ENCODE peak calls at places on chromosomes 5 and 9, in five cellular contexts. V is HFF-Myc, X is upper lobe of right lung, D is lower lobe of right lung, E is germinal center. N is an unnamed sample.

GRCh38 chr9:35172878-35173277 is 11.1 kb downstream of the UNC13B start:
- DNase-seq in E (no peak), D (no peak), V (no peak), X (no peak), N (no peak)

GRCh38 chr9:98500337-98500919 is 208.3 kb downstream of the GABBR2 start:
- DNase-seq in V (no peak), D (no peak), E (no peak), X (no peak), N (no peak)

GRCh38 chr5:83031391-83031790 is 45.8 kb downstream of the TMEM167A start:
- DNase-seq in E (no peak), X (no peak), V (no peak), D (no peak), N (no peak)

GRCh38 chr9:135221576-135221950 is 134.1 kb downstream of the OLFM1 start:
- DNase-seq in E (no peak), X (no peak), D (peak), V (no peak), N (no peak)

GRCh38 chr9:93134018-93134739 is at the start of gene NINJ1:
- DNase-seq in X (peak), D (peak), E (peak), V (no peak), N (peak)

GRCh38 chr9:18184034-18184800 is 289.7 kb upstream of the ADAMTSL1 start:
- DNase-seq in V (no peak), E (no peak), X (no peak), D (no peak), N (peak)

GRCh38 chr9:2984481-2984880 is 140.6 kb upstream of the PUM3 start:
- DNase-seq in D (no peak), E (no peak), V (no peak), X (no peak), N (no peak)

GRCh38 chr5:158616707-158617106 is 483.0 kb downstream of the EBF1 start:
- DNase-seq in E (no peak), D (no peak), X (no peak), V (no peak), N (no peak)

GRCh38 chr5:42875211-42875610 is 63.5 kb upstream of the SELENOP start:
- DNase-seq in V (no peak), D (no peak), E (no peak), X (no peak), N (no peak)

GRCh38 chr5:9786378-9787360 is 156.5 kb upstream of the TAS2R1 start:
- DNase-seq in X (no peak), D (no peak), V (no peak), E (no peak), N (no peak)

GRCh38 chr5:157516016-157516415 is 56.0 kb downstream of the NIPAL4 start:
- DNase-seq in E (no peak), D (no peak), V (peak), X (no peak), N (no peak)

GRCh38 chr5:142246263-142246662 is 78.6 kb downstream of the SPRY4 start:
- DNase-seq in D (no peak), V (no peak), E (no peak), X (no peak), N (peak)

GRCh38 chr9:13239208-13239607 is 40.3 kb downstream of the MPDZ start:
- DNase-seq in E (no peak), V (no peak), X (no peak), D (no peak), N (no peak)

GRCh38 chr9:21558627-21559401 is 76.7 kb upstream of the IFNE start:
- DNase-seq in V (no peak), D (no peak), X (peak), E (peak), N (peak)

GRCh38 chr5:89117131-89117644 is 234.2 kb upstream of the MEF2C start:
- DNase-seq in E (no peak), X (no peak), D (no peak), V (no peak), N (no peak)

GRCh38 chr5:180334751-180335613 is 18.2 kb downstream of the GFPT2 start:
- DNase-seq in E (no peak), D (peak), V (no peak), X (no peak), N (no peak)

N was measured in endothelial cell of umbilical vein.